ENCODE peak calls at places on chromosomes 16 and 17, in five cellular contexts. S is NCI-H69, H is sciatic nerve, Y is Caki2, E is mesenchymal stem cell. X is an unnamed sample.

GRCh38 chr16:48433849-48434530 is 48.8 kb upstream of the SIAH1 start:
- DNase-seq in S (no peak), H (no peak), Y (no peak), E (no peak), X (no peak)

GRCh38 chr17:32503251-32504165 is 16.7 kb downstream of the CDK5R1 start:
- DNase-seq in S (no peak), H (no peak), Y (no peak), E (peak), X (no peak)

GRCh38 chr17:13323990-13324389 is 277.7 kb downstream of the HS3ST3A1 start:
- DNase-seq in S (no peak), H (no peak), Y (no peak), E (peak), X (no peak)

GRCh38 chr17:50593321-50593720 is 32.8 kb downstream of the CACNA1G start:
- DNase-seq in S (peak), H (no peak), Y (no peak), E (peak), X (no peak)

GRCh38 chr16:17368951-17369350 is 101.8 kb downstream of the XYLT1 start:
- DNase-seq in S (no peak), H (no peak), Y (no peak), E (no peak), X (no peak)

GRCh38 chr17:40471856-40472732 is 28.8 kb downstream of the IGFBP4 start:
- DNase-seq in S (no peak), H (no peak), Y (no peak), E (peak), X (no peak)

GRCh38 chr16:51134269-51134812 is 16.7 kb downstream of the SALL1 start:
- DNase-seq in S (no peak), H (no peak), Y (no peak), E (no peak), X (no peak)

GRCh38 chr16:29961479-29962343 is at the start of gene TMEM219:
- DNase-seq in S (peak), H (peak), Y (peak), E (peak), X (peak)

GRCh38 chr16:71520550-71520949 is 5.7 kb upstream of the CHST4 start:
- DNase-seq in S (peak), H (no peak), Y (no peak), E (no peak), X (no peak)

GRCh38 chr17:41724476-41725030 is 9.9 kb downstream of the HAP1 start:
- DNase-seq in S (peak), H (no peak), Y (no peak), E (no peak), X (no peak)

GRCh38 chr17:82412535-82413520 is 5.3 kb upstream of the HEXD start:
- DNase-seq in S (peak), H (no peak), Y (peak), E (no peak), X (no peak)

GRCh38 chr17:12178644-12179330 is 158.1 kb downstream of the MAP2K4 start:
- DNase-seq in S (no peak), H (no peak), Y (no peak), E (no peak), X (no peak)

GRCh38 chr16:78257376-78257728 is 157.9 kb downstream of the WWOX start:
- DNase-seq in S (no peak), H (no peak), Y (no peak), E (peak), X (no peak)

GRCh38 chr16:49854227-49855203 is 1.4 kb downstream of the ZNF423 start:
- DNase-seq in S (peak), H (no peak), Y (no peak), E (peak), X (peak)

GRCh38 chr16:19132898-19133297 is 19.1 kb downstream of the ITPRIPL2 start:
- DNase-seq in S (peak), H (no peak), Y (no peak), E (peak), X (no peak)

GRCh38 chr16:56860226-56861020 is 4.6 kb upstream of the SLC12A3 start:
- DNase-seq in S (no peak), H (no peak), Y (no peak), E (no peak), X (no peak)

X was measured in sigmoid colon.